ENCODE peak calls at places on chromosomes 2 and 18, in six cellular contexts. A is H9, B is HFFc6, D is GM13977, M is HL-60, F is A549. Y is an unnamed sample.

GRCh38 chr2:105373895-105374401 is 24.9 kb downstream of the FHL2 start:
- DNase-seq in A (no peak), B (no peak), D (peak), M (no peak), F (no peak), Y (no peak)

GRCh38 chr2:11582526-11583202 is 48.8 kb downstream of the GREB1 start:
- DNase-seq in A (peak), B (peak), D (peak), M (peak), F (peak), Y (peak)

GRCh38 chr2:232490221-232491138 is 2.8 kb upstream of the ECEL1 start:
- DNase-seq in A (peak), B (no peak), D (no peak), M (no peak), F (no peak), Y (no peak)

GRCh38 chr2:197088694-197089093 is 162.2 kb upstream of the PGAP1 start:
- DNase-seq in A (no peak), B (no peak), D (no peak), M (no peak), F (no peak), Y (no peak)

GRCh38 chr2:40457846-40458245 is 6.0 kb upstream of the SLC8A1 start:
- DNase-seq in A (no peak), B (peak), D (no peak), M (no peak), F (no peak), Y (no peak)

GRCh38 chr18:63409301-63409700 is 13.0 kb downstream of the VPS4B start:
- DNase-seq in A (no peak), B (peak), D (no peak), M (no peak), F (no peak), Y (peak)

GRCh38 chr2:63658176-63658968 is 69.6 kb downstream of the MDH1 start:
- DNase-seq in A (no peak), B (peak), D (no peak), M (no peak), F (no peak), Y (no peak)

GRCh38 chr2:190950566-190950991 is 63.4 kb downstream of the STAT1 start:
- DNase-seq in A (no peak), B (no peak), D (no peak), M (no peak), F (no peak), Y (no peak)

GRCh38 chr2:21486445-21486844 is 362.7 kb downstream of the TDRD15 start:
- DNase-seq in A (no peak), B (no peak), D (no peak), M (no peak), F (no peak), Y (no peak)

GRCh38 chr2:196337618-196337953 is 166.2 kb upstream of the STK17B start:
- DNase-seq in A (no peak), B (no peak), D (no peak), M (no peak), F (no peak), Y (no peak)

GRCh38 chr2:235727186-235727585 is 233.3 kb downstream of the AGAP1 start:
- DNase-seq in A (no peak), B (no peak), D (no peak), M (no peak), F (no peak), Y (peak)

GRCh38 chr2:148876190-148876588 is 1.2 kb downstream of the KIF5C start:
- DNase-seq in A (peak), B (no peak), D (peak), M (no peak), F (no peak), Y (no peak)

GRCh38 chr2:156300337-156300736 is 32.2 kb downstream of the NR4A2 start:
- DNase-seq in A (no peak), B (no peak), D (no peak), M (no peak), F (no peak), Y (no peak)

GRCh38 chr2:47805850-47806249 is 22.9 kb downstream of the MSH6 start:
- DNase-seq in A (no peak), B (no peak), D (no peak), M (no peak), F (no peak), Y (no peak)

GRCh38 chr2:96195410-96196071 is 13.1 kb downstream of the STARD7 start:
- DNase-seq in A (no peak), B (peak), D (no peak), M (no peak), F (no peak), Y (no peak)

GRCh38 chr2:397561-398325 is 109.9 kb upstream of the ALKAL2 start:
- DNase-seq in A (no peak), B (no peak), D (no peak), M (no peak), F (no peak), Y (no peak)

GRCh38 chr2:62396880-62397279 is 109.1 kb downstream of the TMEM17 start:
- DNase-seq in A (no peak), B (no peak), D (no peak), M (no peak), F (no peak), Y (no peak)

GRCh38 chr2:89842180-89842908 is 1150.9 kb downstream of the RPIA start:
- DNase-seq in A (no peak), B (no peak), D (peak), M (no peak), F (no peak), Y (no peak)

GRCh38 chr2:201234167-201235139 is 25.9 kb upstream of the CASP8 start:
- DNase-seq in A (no peak), B (no peak), D (no peak), M (no peak), F (no peak), Y (no peak)

GRCh38 chr2:46701152-46701551 is 214.5 kb downstream of the MCFD2 start:
- DNase-seq in A (no peak), B (peak), D (no peak), M (no peak), F (no peak), Y (no peak)

GRCh38 chr2:9846554-9846953 is 3.3 kb downstream of the TAF1B start:
- DNase-seq in A (no peak), B (peak), D (no peak), M (no peak), F (no peak), Y (peak)

GRCh38 chr2:152453129-152453642 is 118.2 kb downstream of the FMNL2 start:
- DNase-seq in A (peak), B (no peak), D (no peak), M (no peak), F (no peak), Y (no peak)

GRCh38 chr18:78632111-78632541 is 347.5 kb upstream of the SALL3 start:
- DNase-seq in A (peak), B (peak), D (no peak), M (peak), F (peak), Y (peak)

GRCh38 chr18:33710269-33710668 is 132.2 kb downstream of the ASXL3 start:
- DNase-seq in A (no peak), B (no peak), D (no peak), M (no peak), F (no peak), Y (no peak)

GRCh38 chr18:44802508-44802907 is 121.8 kb downstream of the SETBP1 start:
- DNase-seq in A (no peak), B (no peak), D (no peak), M (no peak), F (no peak), Y (no peak)

GRCh38 chr2:83006991-83007390 is 1452.1 kb downstream of the SUCLG1 start:
- DNase-seq in A (no peak), B (peak), D (no peak), M (no peak), F (no peak), Y (no peak)

GRCh38 chr2:149422991-149423338 is 92.6 kb downstream of the LYPD6 start:
- DNase-seq in A (no peak), B (no peak), D (no peak), M (no peak), F (no peak), Y (no peak)

GRCh38 chr2:80621661-80622060 is 317.1 kb upstream of the LRRTM1 start:
- DNase-seq in A (no peak), B (no peak), D (no peak), M (no peak), F (no peak), Y (no peak)

GRCh38 chr18:59388817-59389216 is 29.8 kb upstream of the LMAN1 start:
- DNase-seq in A (no peak), B (no peak), D (no peak), M (no peak), F (no peak), Y (no peak)

GRCh38 chr18:7319161-7319560 is 88.3 kb downstream of the LRRC30 start:
- DNase-seq in A (no peak), B (no peak), D (no peak), M (no peak), F (no peak), Y (no peak)

GRCh38 chr2:6855860-6856547 is 9.7 kb downstream of the CMPK2 start:
- DNase-seq in A (no peak), B (no peak), D (no peak), M (no peak), F (no peak), Y (peak)

GRCh38 chr2:101307950-101308431 is 510 bp downstream of the RNF149 start:
- DNase-seq in A (no peak), B (no peak), D (peak), M (no peak), F (peak), Y (peak)

DNA sequence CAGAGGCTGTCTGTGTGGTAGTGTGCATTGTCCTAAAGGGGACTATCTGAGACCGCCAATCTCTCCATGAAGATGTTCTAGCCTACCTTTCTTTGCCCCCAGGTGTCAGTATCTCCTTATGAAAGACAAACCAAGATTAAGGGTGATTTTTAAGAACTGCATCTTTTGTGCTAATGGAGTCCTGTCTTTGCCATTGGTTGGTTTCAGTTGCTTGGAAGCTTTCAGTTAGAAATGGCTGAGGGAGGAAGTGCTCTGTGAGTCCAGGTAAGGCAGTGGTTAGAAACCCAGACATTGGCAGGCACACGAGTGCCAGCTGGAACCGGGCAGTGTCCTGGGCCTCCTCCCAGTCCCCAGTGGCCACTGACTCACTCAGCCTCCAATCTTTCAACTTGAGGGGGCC is 111.3 kb downstream of the DOCK10 start:
- DNase-seq in A (no peak), B (no peak), D (no peak), M (no peak), F (no peak), Y (no peak)
- TF ChIP-seq CTCF in A (peak), B (peak), D (peak), M (no peak), F (peak), Y (no peak)

DNA sequence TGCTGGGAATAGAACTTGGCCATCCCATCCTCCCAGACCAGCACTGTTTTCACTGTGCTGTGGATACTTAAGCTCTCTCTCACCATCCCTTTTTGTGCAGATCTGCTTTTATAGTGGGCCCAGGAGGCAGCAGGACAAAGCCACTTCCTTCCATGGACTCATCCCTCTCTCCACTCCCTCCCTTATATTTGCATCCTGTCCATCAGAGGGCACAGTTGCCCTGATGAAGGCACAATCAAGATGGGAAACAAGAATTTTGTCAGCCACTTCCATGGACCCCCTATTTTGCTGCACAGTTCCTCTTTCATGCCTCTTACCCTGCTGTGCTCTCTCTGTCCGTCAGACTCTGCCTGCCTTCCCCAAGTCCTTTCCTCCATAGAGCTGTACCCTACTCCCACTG is 338.7 kb downstream of the HRH4 start:
- DNase-seq in A (no peak), B (no peak), D (no peak), M (no peak), F (no peak), Y (no peak)
- TF ChIP-seq CTCF in A (peak), B (no peak), D (no peak), M (no peak), F (no peak), Y (no peak)

GRCh38 chr18:21315741-21316187 is 73.7 kb downstream of the GREB1L start:
- DNase-seq in A (peak), B (no peak), D (no peak), M (no peak), F (peak), Y (no peak)
- TF ChIP-seq CTCF in A (peak), B (no peak), D (no peak), M (no peak), F (no peak), Y (no peak)

DNA sequence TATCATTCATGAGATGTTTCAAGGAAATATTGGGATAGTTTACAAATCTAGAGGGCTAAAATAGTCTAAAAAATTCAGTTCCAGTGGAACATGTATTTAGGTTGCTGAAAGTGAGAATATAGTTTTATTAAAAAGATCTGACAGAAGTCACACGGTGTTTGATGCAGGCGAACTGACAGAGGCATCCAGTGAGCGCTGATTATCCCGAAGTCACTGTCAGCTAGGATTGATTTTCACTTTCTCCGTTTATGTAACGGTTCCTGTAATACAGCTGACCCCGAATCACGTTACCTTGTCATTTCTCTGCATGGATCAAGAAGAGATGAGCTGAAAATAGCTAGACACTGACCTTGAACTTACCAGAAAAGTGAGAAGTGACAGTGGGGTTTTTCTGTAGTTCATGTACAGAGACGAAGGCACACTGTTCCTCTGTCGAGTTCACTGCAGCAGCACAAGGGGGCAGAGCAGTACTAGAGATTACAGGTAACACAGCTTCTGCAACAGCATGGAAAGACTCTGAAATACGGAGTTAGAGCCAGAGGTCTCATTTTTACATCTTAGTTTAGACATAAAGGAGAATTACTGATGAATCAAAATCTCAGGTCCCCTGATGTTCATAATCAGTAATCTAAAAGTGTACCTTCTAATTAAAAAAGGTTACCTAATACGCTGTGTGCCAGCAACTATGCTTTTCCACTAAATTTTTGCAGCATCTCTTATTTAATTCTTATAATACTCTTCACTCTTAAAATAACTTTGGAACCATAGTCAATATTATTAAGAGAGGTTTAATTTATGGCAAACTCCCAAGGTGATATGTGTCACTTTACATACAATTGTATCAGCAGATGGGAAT is 33.0 kb downstream of the ARHGAP15 start:
- DNase-seq in A (peak), B (peak), D (no peak), M (no peak), F (peak), Y (peak)
- TF ChIP-seq CTCF in A (peak), B (peak), D (peak), M (no peak), F (peak), Y (peak)